ENCODE peak calls at places on chromosomes 11 and 22, in ten cellular contexts. One of them, this sample, is unnamed.

GRCh38 chr11:122189259-122189658 is 73.2 kb upstream of the BLID start:
- DNase-seq in IMR-90: peak
- DNase-seq in AG10803: peak
- DNase-seq in GM12878: no peak
- DNase-seq in RWPE1: peak
- DNase-seq in brain microvascular endothelial cell: peak
- DNase-seq in AG04450: peak
- DNase-seq in A549: peak
- DNase-seq in tibial nerve: no peak
- DNase-seq in neural crest cell: no peak
- DNase-seq in this sample: no peak

GRCh38 chr22:32542332-32543019 is 67.9 kb downstream of the FBXO7 start:
- DNase-seq in brain microvascular endothelial cell: no peak
- DNase-seq in IMR-90: no peak
- DNase-seq in tibial nerve: peak
- DNase-seq in AG04450: no peak
- DNase-seq in GM12878: no peak
- DNase-seq in AG10803: no peak
- DNase-seq in neural crest cell: no peak
- DNase-seq in A549: no peak
- DNase-seq in RWPE1: no peak
- DNase-seq in this sample: no peak

GRCh38 chr22:32661737-32662586 is 139.5 kb upstream of the TIMP3 start:
- DNase-seq in brain microvascular endothelial cell: peak
- DNase-seq in AG10803: peak
- DNase-seq in A549: no peak
- DNase-seq in neural crest cell: no peak
- DNase-seq in GM12878: no peak
- DNase-seq in IMR-90: peak
- DNase-seq in tibial nerve: no peak
- DNase-seq in RWPE1: no peak
- DNase-seq in AG04450: no peak
- DNase-seq in this sample: no peak

GRCh38 chr22:23259916-23260644 is 79.8 kb downstream of the BCR start:
- DNase-seq in neural crest cell: no peak
- DNase-seq in GM12878: no peak
- DNase-seq in AG04450: no peak
- DNase-seq in brain microvascular endothelial cell: no peak
- DNase-seq in AG10803: no peak
- DNase-seq in IMR-90: no peak
- DNase-seq in A549: no peak
- DNase-seq in tibial nerve: no peak
- DNase-seq in RWPE1: no peak
- DNase-seq in this sample: peak

GRCh38 chr11:61914471-61915171 is 2.7 kb downstream of the RAB3IL1 start:
- DNase-seq in RWPE1: no peak
- DNase-seq in tibial nerve: no peak
- DNase-seq in IMR-90: no peak
- DNase-seq in AG04450: no peak
- DNase-seq in brain microvascular endothelial cell: no peak
- DNase-seq in neural crest cell: no peak
- DNase-seq in GM12878: no peak
- DNase-seq in A549: no peak
- DNase-seq in AG10803: no peak
- DNase-seq in this sample: no peak

GRCh38 chr11:3135491-3136440 is 29.3 kb downstream of the OSBPL5 start:
- DNase-seq in GM12878: no peak
- DNase-seq in A549: no peak
- DNase-seq in neural crest cell: no peak
- DNase-seq in brain microvascular endothelial cell: no peak
- DNase-seq in AG10803: no peak
- DNase-seq in AG04450: no peak
- DNase-seq in IMR-90: no peak
- DNase-seq in tibial nerve: no peak
- DNase-seq in RWPE1: no peak
- DNase-seq in this sample: no peak

GRCh38 chr11:123532131-123532530 is 102.1 kb downstream of the GRAMD1B start:
- DNase-seq in AG04450: no peak
- DNase-seq in brain microvascular endothelial cell: no peak
- DNase-seq in AG10803: no peak
- DNase-seq in RWPE1: no peak
- DNase-seq in tibial nerve: no peak
- DNase-seq in GM12878: no peak
- DNase-seq in IMR-90: no peak
- DNase-seq in A549: no peak
- DNase-seq in neural crest cell: no peak
- DNase-seq in this sample: no peak

GRCh38 chr22:46902998-46903916 is 140.8 kb downstream of the TBC1D22A start:
- DNase-seq in AG10803: no peak
- DNase-seq in A549: no peak
- DNase-seq in tibial nerve: no peak
- DNase-seq in IMR-90: no peak
- DNase-seq in neural crest cell: no peak
- DNase-seq in AG04450: no peak
- DNase-seq in brain microvascular endothelial cell: no peak
- DNase-seq in GM12878: no peak
- DNase-seq in RWPE1: no peak
- DNase-seq in this sample: no peak

GRCh38 chr11:4664791-4665190 is 21.0 kb downstream of the OR51E1 start:
- DNase-seq in RWPE1: no peak
- DNase-seq in neural crest cell: no peak
- DNase-seq in GM12878: no peak
- DNase-seq in AG10803: no peak
- DNase-seq in AG04450: no peak
- DNase-seq in IMR-90: peak
- DNase-seq in A549: no peak
- DNase-seq in tibial nerve: no peak
- DNase-seq in brain microvascular endothelial cell: no peak
- DNase-seq in this sample: no peak

GRCh38 chr11:30285416-30286121 is 37.3 kb upstream of the ARL14EP start:
- DNase-seq in brain microvascular endothelial cell: peak
- DNase-seq in A549: no peak
- DNase-seq in AG04450: no peak
- DNase-seq in GM12878: no peak
- DNase-seq in neural crest cell: no peak
- DNase-seq in tibial nerve: no peak
- DNase-seq in AG10803: no peak
- DNase-seq in IMR-90: no peak
- DNase-seq in RWPE1: no peak
- DNase-seq in this sample: no peak

GRCh38 chr22:19741053-19741452 is 17.7 kb downstream of the GP1BB start:
- DNase-seq in IMR-90: no peak
- DNase-seq in AG10803: no peak
- DNase-seq in GM12878: no peak
- DNase-seq in AG04450: no peak
- DNase-seq in brain microvascular endothelial cell: no peak
- DNase-seq in neural crest cell: no peak
- DNase-seq in RWPE1: no peak
- DNase-seq in tibial nerve: no peak
- DNase-seq in A549: no peak
- DNase-seq in this sample: no peak
- TF ChIP-seq CTCF in IMR-90: no peak
- TF ChIP-seq CTCF in AG10803: no peak
- TF ChIP-seq CTCF in GM12878: no peak
- TF ChIP-seq CTCF in AG04450: no peak
- TF ChIP-seq CTCF in brain microvascular endothelial cell: no peak
- TF ChIP-seq CTCF in neural crest cell: no peak
- TF ChIP-seq CTCF in RWPE1: no peak
- TF ChIP-seq CTCF in tibial nerve: no peak
- TF ChIP-seq CTCF in A549: no peak
- TF ChIP-seq CTCF in this sample: no peak

DNA sequence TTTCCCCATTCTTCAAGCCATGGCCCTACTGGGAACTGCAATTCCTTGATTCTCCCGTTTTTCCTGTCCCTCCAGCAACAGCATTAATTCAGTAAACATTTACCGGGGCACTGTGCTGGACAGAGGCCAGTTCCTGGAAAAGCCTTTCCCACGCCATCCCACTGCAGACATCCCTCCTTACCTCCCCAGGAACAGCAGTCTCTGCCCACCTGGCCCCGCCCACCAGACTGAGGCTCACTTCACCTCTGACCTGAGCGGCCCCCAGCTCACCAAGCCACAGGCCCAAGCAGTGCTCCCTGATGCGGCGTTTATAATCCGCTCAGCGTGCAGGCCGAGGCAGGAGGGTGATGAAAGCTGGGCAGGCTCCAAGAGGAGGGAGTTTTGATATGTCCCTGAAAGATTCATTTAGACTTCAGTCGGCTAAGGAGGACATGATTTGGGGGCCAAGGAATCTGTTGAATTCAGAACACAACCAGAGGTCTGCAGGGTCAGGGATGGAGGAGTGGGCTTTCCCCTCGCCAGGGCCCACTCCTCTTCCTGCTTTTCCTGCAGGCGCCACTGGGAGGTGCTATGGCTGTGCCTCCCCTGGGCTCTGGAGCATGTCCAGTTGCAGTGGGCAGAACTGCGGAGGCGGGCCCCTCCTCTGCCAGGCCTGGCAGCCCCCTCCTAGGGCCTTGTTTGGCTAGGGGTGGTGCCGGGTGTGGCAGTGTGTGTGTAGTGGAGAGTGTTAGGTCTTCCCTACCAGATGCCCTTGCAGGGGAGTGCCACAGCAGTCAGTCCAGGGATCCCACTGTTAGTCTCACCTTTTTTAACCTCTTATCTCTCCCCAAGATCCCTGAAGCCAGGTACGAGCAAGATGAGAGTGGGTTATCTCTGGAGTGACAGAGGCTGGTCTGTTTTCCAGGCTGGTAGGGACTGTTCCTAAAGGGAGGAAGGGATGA is 1.4 kb upstream of the TAGLN start:
- DNase-seq in AG04450: no peak
- DNase-seq in neural crest cell: peak
- DNase-seq in IMR-90: peak
- DNase-seq in RWPE1: no peak
- DNase-seq in A549: peak
- DNase-seq in GM12878: no peak
- DNase-seq in brain microvascular endothelial cell: no peak
- DNase-seq in tibial nerve: no peak
- DNase-seq in AG10803: no peak
- DNase-seq in this sample: no peak
- TF ChIP-seq CTCF in AG04450: peak
- TF ChIP-seq CTCF in neural crest cell: peak
- TF ChIP-seq CTCF in IMR-90: peak
- TF ChIP-seq CTCF in RWPE1: no peak
- TF ChIP-seq CTCF in A549: peak
- TF ChIP-seq CTCF in GM12878: peak
- TF ChIP-seq CTCF in brain microvascular endothelial cell: peak
- TF ChIP-seq CTCF in tibial nerve: peak
- TF ChIP-seq CTCF in AG10803: peak
- TF ChIP-seq CTCF in this sample: peak

GRCh38 chr11:77560605-77561004 is 29.1 kb upstream of the AQP11 start:
- DNase-seq in tibial nerve: no peak
- DNase-seq in neural crest cell: no peak
- DNase-seq in A549: peak
- DNase-seq in GM12878: no peak
- DNase-seq in AG04450: peak
- DNase-seq in AG10803: peak
- DNase-seq in RWPE1: peak
- DNase-seq in IMR-90: peak
- DNase-seq in brain microvascular endothelial cell: peak
- DNase-seq in this sample: no peak

GRCh38 chr11:77561257-77561656 is 28.5 kb upstream of the AQP11 start:
- DNase-seq in IMR-90: no peak
- DNase-seq in AG04450: no peak
- DNase-seq in tibial nerve: no peak
- DNase-seq in GM12878: no peak
- DNase-seq in RWPE1: no peak
- DNase-seq in AG10803: no peak
- DNase-seq in A549: no peak
- DNase-seq in brain microvascular endothelial cell: no peak
- DNase-seq in neural crest cell: no peak
- DNase-seq in this sample: no peak

GRCh38 chr11:77559686-77560425 is 29.9 kb upstream of the AQP11 start:
- DNase-seq in IMR-90: peak
- DNase-seq in RWPE1: peak
- DNase-seq in brain microvascular endothelial cell: peak
- DNase-seq in GM12878: no peak
- DNase-seq in tibial nerve: no peak
- DNase-seq in AG10803: peak
- DNase-seq in AG04450: peak
- DNase-seq in A549: peak
- DNase-seq in neural crest cell: no peak
- DNase-seq in this sample: no peak

GRCh38 chr11:77558380-77558779 is 31.4 kb upstream of the AQP11 start:
- DNase-seq in A549: no peak
- DNase-seq in AG04450: no peak
- DNase-seq in neural crest cell: no peak
- DNase-seq in IMR-90: no peak
- DNase-seq in brain microvascular endothelial cell: no peak
- DNase-seq in RWPE1: no peak
- DNase-seq in tibial nerve: no peak
- DNase-seq in AG10803: no peak
- DNase-seq in GM12878: no peak
- DNase-seq in this sample: no peak

DNA sequence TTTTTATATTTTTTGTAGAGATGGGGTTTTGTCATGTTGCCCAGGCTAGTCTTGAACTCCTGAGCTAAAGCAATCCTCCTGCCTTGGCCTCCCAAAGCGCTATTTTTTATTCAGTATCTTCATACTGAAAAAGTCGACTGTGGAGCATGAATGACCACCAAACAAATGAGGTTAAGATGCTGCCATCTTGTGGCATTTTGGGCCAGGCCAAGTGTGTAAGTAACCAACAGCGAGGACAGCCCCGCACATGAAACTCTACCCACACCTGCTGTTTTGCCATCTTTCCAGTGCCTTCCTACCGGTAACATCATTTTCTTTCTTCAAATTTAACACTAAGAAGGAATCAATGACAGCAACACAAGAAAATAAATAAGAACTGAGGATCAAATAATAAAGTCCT is 32.2 kb upstream of the AQP11 start:
- DNase-seq in IMR-90: peak
- DNase-seq in GM12878: no peak
- DNase-seq in RWPE1: no peak
- DNase-seq in tibial nerve: no peak
- DNase-seq in AG04450: no peak
- DNase-seq in brain microvascular endothelial cell: peak
- DNase-seq in A549: peak
- DNase-seq in neural crest cell: no peak
- DNase-seq in AG10803: no peak
- DNase-seq in this sample: no peak
- TF ChIP-seq CTCF in IMR-90: no peak
- TF ChIP-seq CTCF in GM12878: peak
- TF ChIP-seq CTCF in RWPE1: peak
- TF ChIP-seq CTCF in tibial nerve: no peak
- TF ChIP-seq CTCF in AG04450: peak
- TF ChIP-seq CTCF in brain microvascular endothelial cell: peak
- TF ChIP-seq CTCF in A549: peak
- TF ChIP-seq CTCF in neural crest cell: peak
- TF ChIP-seq CTCF in AG10803: peak
- TF ChIP-seq CTCF in this sample: peak

GRCh38 chr22:44870021-44870420 is 117.6 kb downstream of the ARHGAP8 start:
- DNase-seq in A549: peak
- DNase-seq in tibial nerve: no peak
- DNase-seq in GM12878: no peak
- DNase-seq in AG10803: peak
- DNase-seq in neural crest cell: no peak
- DNase-seq in RWPE1: peak
- DNase-seq in AG04450: no peak
- DNase-seq in IMR-90: peak
- DNase-seq in brain microvascular endothelial cell: no peak
- DNase-seq in this sample: no peak
- TF ChIP-seq CTCF in A549: no peak
- TF ChIP-seq CTCF in tibial nerve: no peak
- TF ChIP-seq CTCF in GM12878: no peak
- TF ChIP-seq CTCF in AG10803: no peak
- TF ChIP-seq CTCF in neural crest cell: no peak
- TF ChIP-seq CTCF in RWPE1: no peak
- TF ChIP-seq CTCF in AG04450: no peak
- TF ChIP-seq CTCF in IMR-90: no peak
- TF ChIP-seq CTCF in brain microvascular endothelial cell: no peak
- TF ChIP-seq CTCF in this sample: no peak

GRCh38 chr22:41197046-41197807 is 7.9 kb upstream of the L3MBTL2 start:
- DNase-seq in RWPE1: peak
- DNase-seq in A549: peak
- DNase-seq in tibial nerve: peak
- DNase-seq in AG04450: no peak
- DNase-seq in GM12878: no peak
- DNase-seq in IMR-90: peak
- DNase-seq in neural crest cell: peak
- DNase-seq in AG10803: peak
- DNase-seq in brain microvascular endothelial cell: peak
- DNase-seq in this sample: peak
- TF ChIP-seq CTCF in RWPE1: no peak
- TF ChIP-seq CTCF in A549: peak
- TF ChIP-seq CTCF in tibial nerve: no peak
- TF ChIP-seq CTCF in AG04450: peak
- TF ChIP-seq CTCF in GM12878: peak
- TF ChIP-seq CTCF in IMR-90: peak
- TF ChIP-seq CTCF in neural crest cell: peak
- TF ChIP-seq CTCF in AG10803: no peak
- TF ChIP-seq CTCF in brain microvascular endothelial cell: peak
- TF ChIP-seq CTCF in this sample: peak

This sample was measured in progenitor cell of endocrine pancreas.